ENCODE peak calls at places on chromosomes 7 and 10, in four cellular contexts. A, F, C and T are unnamed samples. For H3K4me1, the result is how much of the 10 kb centered on the place peaks cover.

GRCh38 chr7:6621195-6622128 is 6.1 kb downstream of the ZNF853 start:
- DNase-seq in A (no peak), F (no peak), C (no peak), T (no peak)

GRCh38 chr7:101804087-101804631 is 13.3 kb upstream of the CUX1 start:
- DNase-seq in A (peak), F (no peak), C (no peak), T (peak)

GRCh38 chr7:147088916-147089315 is 972.3 kb downstream of the CNTNAP2 start:
- DNase-seq in F (no peak), A (no peak), C (no peak), T (no peak)

GRCh38 chr10:3169271-3169670 is 3.3 kb downstream of the PITRM1 start:
- DNase-seq in F (no peak), A (no peak), C (no peak), T (no peak)

GRCh38 chr7:107528461-107528860 is 35.3 kb downstream of the COG5 start:
- DNase-seq in A (peak), F (peak), C (no peak), T (peak)

GRCh38 chr7:157532068-157532467 is 195.3 kb downstream of the DNAJB6 start:
- DNase-seq in F (no peak), C (no peak), A (no peak), T (no peak)

GRCh38 chr7:92782855-92783254 is 53.5 kb downstream of the CDK6 start:
- DNase-seq in A (no peak), C (no peak), F (no peak), T (no peak)

GRCh38 chr7:48209004-48209600 is 37.8 kb downstream of the ABCA13 start:
- DNase-seq in A (no peak), F (no peak), C (no peak), T (no peak)

GRCh38 chr7:158111556-158111880 is 476.1 kb downstream of the PTPRN2 start:
- DNase-seq in F (no peak), C (no peak), A (no peak), T (no peak)

GRCh38 chr7:139016931-139017511 is 18.8 kb downstream of the ZC3HAV1L start:
- DNase-seq in C (no peak), A (peak), F (peak), T (peak)

GRCh38 chr7:70728873-70729552 is 402.9 kb upstream of the GALNT17 start:
- DNase-seq in F (no peak), A (no peak), C (no peak), T (no peak)

GRCh38 chr10:101623528-101623927 is 35.4 kb downstream of the DPCD start:
- DNase-seq in F (no peak), C (no peak), A (no peak), T (no peak)

GRCh38 chr7:28037220-28038010 is 143.2 kb downstream of the JAZF1 start:
- DNase-seq in A (peak), F (peak), C (no peak), T (peak)

GRCh38 chr10:131723601-131724530 is 176.9 kb upstream of the PPP2R2D start:
- DNase-seq in F (no peak), C (peak), A (no peak), T (no peak)

GRCh38 chr10:117464176-117464575 is 78.4 kb upstream of the EMX2 start:
- DNase-seq in A (peak), C (no peak), F (no peak), T (no peak)

GRCh38 chr10:70850097-70850496 is 34.3 kb downstream of the SGPL1 start:
- DNase-seq in A (no peak), C (no peak), F (no peak), T (no peak)

GRCh38 chr7:18497082-18497481 is 1.5 kb downstream of the HDAC9 start:
- DNase-seq in A (no peak), F (no peak), C (no peak), T (no peak)

GRCh38 chr10:70699659-70700174 is 27.4 kb downstream of the ADAMTS14 start:
- DNase-seq in C (no peak), A (no peak), F (no peak), T (no peak)

GRCh38 chr10:124591123-124591495 is 129.5 kb downstream of the LHPP start:
- DNase-seq in C (peak), F (no peak), A (no peak), T (no peak)

GRCh38 chr10:5456563-5456962 is 42.8 kb downstream of the CALML5 start:
- DNase-seq in C (no peak), F (no peak), A (no peak), T (no peak)

GRCh38 chr7:71925663-71926062 is 486.5 kb downstream of the CALN1 start:
- DNase-seq in C (no peak), A (no peak), F (no peak), T (no peak)

GRCh38 chr7:158289761-158290523 is 297.7 kb downstream of the PTPRN2 start:
- DNase-seq in C (peak), F (no peak), A (no peak), T (no peak)

GRCh38 chr7:32047801-32048200 is 22.4 kb downstream of the PDE1C start:
- DNase-seq in A (no peak), F (peak), C (no peak), T (no peak)

GRCh38 chr7:116249969-116250553 is 39.7 kb downstream of the TES start:
- DNase-seq in C (no peak), A (peak), F (peak), T (peak)

GRCh38 chr7:40815512-40815911 is 680.7 kb downstream of the SUGCT start:
- DNase-seq in C (no peak), A (peak), F (no peak), T (peak)

GRCh38 chr7:93015193-93016084 is 102.3 kb downstream of the SAMD9 start:
- DNase-seq in C (no peak), A (peak), F (peak), T (no peak)

GRCh38 chr7:99642099-99642498 is 25.4 kb downstream of the ZSCAN25 start:
- DNase-seq in A (peak), F (no peak), C (no peak), T (no peak)

GRCh38 chr10:118501171-118501570 is 94.3 kb downstream of the PRLHR start:
- DNase-seq in C (no peak), A (peak), F (no peak), T (peak)

GRCh38 chr7:16114633-16115032 is 306.7 kb downstream of the CRPPA start:
- DNase-seq in A (peak), C (no peak), F (peak), T (peak)

GRCh38 chr10:122163182-122164027 is 107.7 kb upstream of the BTBD16 start:
- DNase-seq in C (no peak), A (peak), F (no peak), T (no peak)

GRCh38 chr7:137978464-137979237 is 23.2 kb downstream of the CREB3L2 start:
- DNase-seq in A (peak), F (peak), C (peak), T (peak)

DNA sequence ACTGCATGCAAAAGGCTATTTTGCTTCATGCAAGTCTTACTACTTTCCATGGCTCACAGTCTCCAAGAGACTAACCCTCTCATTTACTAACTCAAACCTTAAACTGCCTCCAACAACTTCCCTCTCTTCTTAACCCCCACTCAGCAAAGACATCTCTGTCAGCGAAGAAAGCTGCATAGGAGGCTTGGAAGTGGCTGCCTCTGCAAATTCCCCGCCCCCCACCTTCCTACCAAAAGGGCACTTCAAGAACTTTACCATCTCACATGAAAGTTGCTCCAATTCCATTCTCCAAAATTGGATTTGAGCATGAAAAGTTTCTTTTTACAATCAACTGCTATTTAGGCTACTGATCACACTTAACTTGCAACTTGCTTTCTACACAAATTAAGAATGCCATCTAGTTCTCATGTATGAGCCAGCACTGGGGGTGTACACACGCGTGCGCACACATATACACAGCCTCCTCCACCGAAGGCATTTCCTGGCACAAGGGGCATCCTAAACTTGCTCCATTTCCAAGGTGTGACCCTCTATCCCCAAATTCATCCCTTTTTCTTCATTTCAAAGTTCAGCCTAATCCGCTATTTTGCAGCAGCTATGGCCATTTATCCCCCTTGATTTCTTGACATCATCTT is 1.8 kb downstream of the CCDC6 start:
- DNase-seq in C (no peak), F (no peak), A (peak), T (no peak)
- H3K4me1 ChIP-seq in C (under half), F (under half), A (under half), T (half or more)

DNA sequence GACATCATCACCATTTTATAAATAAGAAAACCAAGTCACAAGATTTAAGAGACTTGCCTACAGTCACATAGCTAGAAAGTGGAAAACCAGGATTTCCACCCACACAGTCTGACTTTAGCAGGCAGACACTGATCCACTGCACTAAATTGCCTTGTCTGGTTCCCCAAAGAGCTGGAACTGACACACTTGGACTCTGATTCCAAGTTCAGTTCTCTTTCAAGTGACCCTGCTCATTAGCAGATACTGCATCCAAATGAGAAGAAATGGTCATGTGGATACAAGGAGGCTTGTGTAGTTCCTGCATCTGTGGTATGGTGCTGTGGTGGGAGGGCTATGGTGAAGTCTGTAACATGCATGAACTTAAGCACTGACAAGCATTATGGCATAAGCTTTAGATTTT is 180.1 kb upstream of the MKLN1 start:
- DNase-seq in C (no peak), A (no peak), F (no peak), T (no peak)
- H3K27ac ChIP-seq in C (peak), A (no peak), F (no peak), T (no peak)

DNA sequence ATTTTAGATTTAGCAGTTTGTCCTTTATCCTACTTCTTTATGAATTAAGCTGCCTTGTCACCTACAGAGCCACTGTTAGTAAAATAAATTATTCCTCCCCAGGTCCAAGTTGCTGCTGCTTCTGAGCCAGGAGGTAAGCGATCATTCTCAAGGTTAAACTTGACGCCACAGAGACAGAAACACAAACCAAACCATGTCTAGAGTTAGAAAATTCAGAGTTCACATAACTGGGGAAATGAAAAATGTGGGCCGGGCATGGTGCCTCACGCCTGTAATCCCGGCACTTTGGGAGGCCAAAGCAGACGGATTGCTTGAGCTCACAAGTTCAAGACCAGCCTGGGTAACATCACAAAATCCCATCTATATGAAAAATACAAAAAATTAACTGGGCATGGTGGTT is 55.1 kb upstream of the TM9SF3 start:
- DNase-seq in C (no peak), F (no peak), A (no peak), T (no peak)
- H3K4me1 ChIP-seq in C (under half), F (under half), A (under half), T (under half)

GRCh38 chr10:74292871-74293427 is 141.9 kb downstream of the ADK start:
- DNase-seq in F (peak), A (peak), C (no peak), T (peak)
- H3K27ac ChIP-seq in F (peak), A (peak), C (no peak), T (peak)

GRCh38 chr7:132941433-132941832 is 140.5 kb downstream of the CHCHD3 start:
- DNase-seq in C (no peak), F (no peak), A (no peak), T (no peak)

GRCh38 chr7:132944774-132945173 is 137.1 kb downstream of the CHCHD3 start:
- DNase-seq in F (no peak), C (no peak), A (no peak), T (no peak)

GRCh38 chr7:132941905-132942304 is 140.0 kb downstream of the CHCHD3 start:
- DNase-seq in F (no peak), C (no peak), A (no peak), T (no peak)

GRCh38 chr7:132942721-132943120 is 139.2 kb downstream of the CHCHD3 start:
- DNase-seq in A (no peak), C (no peak), F (no peak), T (no peak)

GRCh38 chr7:132943645-132944044 is 138.2 kb downstream of the CHCHD3 start:
- DNase-seq in A (no peak), F (no peak), C (no peak), T (no peak)
- H3K4me1 ChIP-seq in A (under half), F (under half), C (under half), T (under half)

DNA sequence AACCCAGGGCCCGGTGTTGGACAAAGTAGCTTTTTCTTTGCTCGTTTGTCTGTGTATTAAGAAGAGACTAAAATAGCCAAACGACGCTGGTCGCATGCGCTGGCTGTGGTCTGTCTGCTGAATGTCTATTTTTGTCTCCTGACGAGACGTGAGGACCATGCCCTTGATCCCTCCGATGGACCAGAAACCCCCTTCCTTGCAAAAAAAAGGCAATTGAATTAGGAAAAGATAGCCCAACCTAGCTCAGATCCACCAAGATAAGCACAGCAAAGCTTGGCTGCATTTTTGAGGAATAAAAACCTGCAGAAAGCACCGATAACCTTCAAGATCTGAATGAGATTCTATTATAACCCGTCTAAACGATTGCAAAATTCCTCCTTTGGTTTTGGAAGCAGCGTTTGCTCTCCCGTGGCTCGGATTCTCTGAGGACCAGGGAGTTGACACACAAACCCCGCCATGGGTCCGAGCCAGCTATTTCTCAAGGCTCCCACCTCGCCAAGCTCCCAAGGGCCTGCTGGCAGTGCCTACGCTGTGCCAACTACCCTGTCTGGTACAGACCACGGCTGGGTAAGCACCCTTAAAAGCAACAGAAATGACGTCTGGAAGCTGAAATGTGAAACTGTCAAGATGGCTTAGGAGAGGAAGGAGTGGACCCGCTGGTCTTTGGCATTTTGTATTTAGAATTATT is 17.7 kb upstream of the TTYH3 start:
- DNase-seq in A (peak), C (peak), F (no peak), T (no peak)
- H3K27ac ChIP-seq in A (peak), C (peak), F (no peak), T (no peak)